ENCODE peak calls at places on chromosomes 5 and 9, in eight cellular contexts. P is left ventricle myocardium inferior, B is dorsolateral prefrontal cortex, T is K562, S is hepatocyte, I is heart left ventricle, H is IMR-90, G is upper lobe of right lung. R is an unnamed sample.

GRCh38 chr9:121463026-121463827 is 36.4 kb downstream of the GGTA1 start:
- DNase-seq in P (peak; percentile 54), B (no peak), T (peak; percentile 82), S (peak; percentile 39), I (peak; percentile 51), H (peak; percentile 18), G (peak; percentile 74), R (peak; percentile 69)

GRCh38 chr9:26292943-26293342 is 599.7 kb downstream of the CAAP1 start:
- DNase-seq in P (no peak), B (no peak), T (no peak), S (no peak), I (no peak), H (peak; percentile 52), G (no peak), R (peak; percentile 70)

GRCh38 chr5:76604838-76605237 is 18.4 kb downstream of the F2RL2 start:
- DNase-seq in P (no peak), B (no peak), T (no peak), S (peak; percentile 17), I (no peak), H (peak; percentile 64), G (no peak), R (no peak)

GRCh38 chr9:126327016-126327749 is 554 bp downstream of the MVB12B start:
- DNase-seq in P (no peak), B (no peak), T (no peak), S (no peak), I (no peak), H (no peak), G (peak; percentile 68), R (no peak)

GRCh38 chr5:38666668-38667498 is 110.4 kb upstream of the LIFR start:
- DNase-seq in P (peak; percentile 43), B (no peak), T (peak; percentile 58), S (peak; percentile 71), I (peak; percentile 54), H (peak; percentile 34), G (peak; percentile 65), R (peak; percentile 52)

GRCh38 chr5:176550275-176550831 is 1.2 kb downstream of the CDHR2 start:
- DNase-seq in P (no peak), B (no peak), T (no peak), S (no peak), I (peak; percentile 24), H (no peak), G (no peak), R (no peak)

GRCh38 chr5:111892949-111893348 is 136.0 kb upstream of the NREP start:
- DNase-seq in P (no peak), B (no peak), T (no peak), S (no peak), I (no peak), H (peak; percentile 18), G (no peak), R (peak; percentile 5)

GRCh38 chr9:19023078-19023477 is 9.9 kb downstream of the SAXO1 start:
- DNase-seq in P (no peak), B (no peak), T (no peak), S (no peak), I (no peak), H (no peak), G (no peak), R (no peak)

GRCh38 chr9:87035868-87036267 is 88.6 kb upstream of the GAS1 start:
- DNase-seq in P (no peak), B (no peak), T (no peak), S (no peak), I (no peak), H (no peak), G (no peak), R (no peak)

GRCh38 chr9:116055536-116055935 is 98.1 kb upstream of the PAPPA start:
- DNase-seq in P (no peak), B (no peak), T (no peak), S (no peak), I (no peak), H (peak; percentile 33), G (no peak), R (no peak)

GRCh38 chr5:41707853-41708603 is 162.2 kb downstream of the OXCT1 start:
- DNase-seq in P (no peak), B (no peak), T (no peak), S (no peak), I (no peak), H (peak; percentile 76), G (no peak), R (peak; percentile 61)

GRCh38 chr5:150538007-150538917 is 30.3 kb downstream of the NDST1 start:
- DNase-seq in P (peak; percentile 42), B (no peak), T (no peak), S (no peak), I (peak; percentile 72), H (peak; percentile 65), G (no peak), R (peak; percentile 44)

GRCh38 chr5:170397059-170397458 is 7.9 kb upstream of the KCNMB1 start:
- DNase-seq in P (no peak), B (no peak), T (no peak), S (no peak), I (no peak), H (no peak), G (no peak), R (no peak)

GRCh38 chr5:173395933-173396308 is 67.7 kb upstream of the STC2 start:
- DNase-seq in P (no peak), B (no peak), T (no peak), S (no peak), I (no peak), H (no peak), G (no peak), R (no peak)

GRCh38 chr9:125696106-125696647 is 10.8 kb downstream of the MAPKAP1 start:
- DNase-seq in P (no peak), B (no peak), T (no peak), S (no peak), I (no peak), H (no peak), G (no peak), R (no peak)

GRCh38 chr5:180646289-180646962 is 3.0 kb downstream of the FLT4 start:
- DNase-seq in P (no peak), B (no peak), T (no peak), S (peak; percentile 3), I (no peak), H (no peak), G (peak; percentile 53), R (no peak)

GRCh38 chr9:124062172-124062571 is 50.6 kb downstream of the LHX2 start:
- DNase-seq in P (no peak), B (no peak), T (peak; percentile 37), S (no peak), I (no peak), H (no peak), G (no peak), R (no peak)
- TF ChIP-seq CTCF in P (no peak), B (no peak), T (peak; percentile 36), S (no peak), I (no peak), H (no peak), G (no peak), R (peak; percentile 57)

DNA sequence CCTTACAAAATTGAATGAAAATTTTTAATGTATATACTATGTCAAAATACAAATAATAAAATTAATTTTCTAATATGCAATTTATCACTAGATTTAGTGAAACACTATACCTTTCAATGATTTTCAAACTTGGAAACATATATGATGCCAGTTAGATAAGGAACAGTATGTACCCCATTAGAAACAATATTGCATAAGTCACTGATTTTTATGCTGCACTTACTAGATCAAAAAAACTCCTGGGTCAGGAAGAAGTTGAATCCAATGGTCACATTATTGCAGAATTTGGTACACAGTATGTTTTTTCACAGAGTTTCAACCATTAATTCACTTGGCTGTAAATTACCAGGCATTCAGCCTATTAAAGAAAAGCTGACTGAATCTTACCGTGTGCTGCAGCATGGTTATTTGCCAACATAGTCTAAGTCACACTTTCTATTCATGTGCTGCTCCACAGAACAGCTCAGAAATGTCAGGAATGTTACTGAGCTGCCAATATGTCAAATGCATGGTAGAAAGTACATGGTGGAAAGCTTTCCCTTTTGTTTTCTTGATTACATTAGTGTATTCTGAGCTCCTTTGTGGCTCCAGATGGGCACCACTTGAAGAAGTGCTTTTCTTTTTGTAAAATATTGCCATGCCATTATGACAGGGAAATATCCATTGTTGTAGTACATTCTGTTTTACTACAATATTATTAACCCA is 9.9 kb upstream of the PRR16 start:
- DNase-seq in P (no peak), B (no peak), T (no peak), S (no peak), I (no peak), H (peak; percentile 83), G (no peak), R (peak; percentile 71)
- H3K27ac ChIP-seq in P (peak overlapping the region; percentile 83), B (no peak overlapping the region), T (no peak overlapping the region), S (no peak overlapping the region), I (peak overlapping the region; percentile 40), H (no peak overlapping the region), G (no peak overlapping the region), R (peak overlapping the region; percentile 20)

GRCh38 chr9:129876815-129877214 is 41.6 kb downstream of the USP20 start:
- DNase-seq in P (no peak), B (no peak), T (no peak), S (no peak), I (no peak), H (no peak), G (no peak), R (no peak)

GRCh38 chr9:129874261-129875101 is 39.2 kb downstream of the USP20 start:
- DNase-seq in P (no peak), B (no peak), T (no peak), S (no peak), I (no peak), H (no peak), G (no peak), R (no peak)

GRCh38 chr9:129875687-129876395 is 40.6 kb downstream of the USP20 start:
- DNase-seq in P (no peak), B (no peak), T (no peak), S (no peak), I (no peak), H (peak; percentile 22), G (no peak), R (no peak)

GRCh38 chr9:129873563-129873962 is 38.3 kb downstream of the USP20 start:
- DNase-seq in P (no peak), B (no peak), T (no peak), S (no peak), I (no peak), H (no peak), G (no peak), R (no peak)

DNA sequence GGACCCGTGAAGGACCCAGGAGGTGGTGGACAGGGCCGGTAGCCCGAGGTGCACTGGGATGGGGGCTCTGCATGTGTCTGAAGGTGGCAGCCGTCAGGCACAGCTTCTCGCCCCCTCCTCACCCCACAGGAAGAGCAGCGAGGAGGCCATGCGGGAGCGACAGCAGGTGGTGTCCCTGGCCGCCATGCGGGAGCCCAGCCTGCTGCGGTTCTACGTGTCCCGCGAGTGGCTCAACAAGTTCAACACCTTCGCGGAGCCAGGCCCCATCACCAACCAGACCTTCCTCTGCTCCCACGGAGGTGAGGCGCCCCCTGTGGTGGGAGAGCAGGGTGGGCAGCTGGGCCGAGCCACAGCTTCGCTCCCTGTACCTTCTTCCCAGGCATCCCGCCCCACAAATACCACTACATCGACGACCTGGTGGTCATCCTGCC is 39.9 kb downstream of the USP20 start:
- DNase-seq in P (no peak), B (no peak), T (no peak), S (no peak), I (no peak), H (no peak), G (no peak), R (no peak)
- TF ChIP-seq CTCF in P (no peak), B (no peak), T (peak; percentile 50), S (no peak), I (no peak), H (peak; percentile 7), G (peak; percentile 10), R (peak; percentile 42)

DNA sequence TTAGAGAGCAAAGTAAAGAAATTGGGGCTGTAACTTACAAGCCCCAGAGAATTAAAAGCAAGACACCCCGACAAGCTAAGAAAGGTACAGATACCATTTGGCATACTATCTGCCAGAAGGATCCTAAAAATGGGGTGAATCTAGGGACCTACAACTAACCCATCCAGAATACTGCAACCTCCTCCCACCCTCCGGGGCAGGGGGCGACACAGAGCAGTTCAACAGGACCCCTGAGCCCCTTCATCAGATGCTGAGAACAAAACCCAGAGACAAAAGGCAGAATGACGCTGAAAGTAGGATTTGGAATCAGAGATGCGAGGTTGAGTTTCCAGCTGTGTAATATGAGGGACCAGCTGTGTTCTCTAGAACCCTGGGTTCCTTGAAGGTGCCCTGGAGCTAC is 71.2 kb downstream of the EPB41L4B start:
- DNase-seq in P (no peak), B (no peak), T (no peak), S (no peak), I (no peak), H (no peak), G (no peak), R (no peak)
- H3K27ac ChIP-seq in P (no peak overlapping the region), B (no peak overlapping the region), T (no peak overlapping the region), S (peak overlapping the region; percentile 84), I (no peak overlapping the region), H (no peak overlapping the region), G (no peak overlapping the region), R (no peak overlapping the region)

R was measured in brain microvascular endothelial cell.